ENCODE peak calls at places on chromosomes 12 and 14, in ten cellular contexts. O, E, A, X, M, K, N, H, R and C are unnamed samples.

GRCh38 chr12:107377596-107378385 is 284.4 kb upstream of the CRY1 start:
- DNase-seq in R (no peak), X (no peak), A (no peak), E (no peak), O (peak; percentile 40), K (no peak), N (no peak), H (no peak), M (no peak), C (no peak)

GRCh38 chr12:110742718-110743570 is at the start of gene PPP1CC:
- DNase-seq in R (peak; percentile 87), K (peak; percentile 89), M (peak; percentile 95), E (peak; percentile 95), N (peak; percentile 96), X (peak; percentile 79), A (peak; percentile 99), O (peak; percentile 94), H (peak; percentile 98), C (peak; percentile 91)

GRCh38 chr12:41514907-41515306 is 326.8 kb downstream of the PDZRN4 start:
- DNase-seq in N (peak; percentile 4), A (no peak), E (no peak), H (no peak), X (peak; percentile 2), R (no peak), O (no peak), M (no peak), K (no peak), C (no peak)

GRCh38 chr14:96632363-96632758 is 130.2 kb downstream of the PAPOLA start:
- DNase-seq in M (no peak), R (no peak), N (no peak), K (no peak), A (no peak), O (no peak), E (no peak), X (no peak), H (no peak), C (no peak)

GRCh38 chr14:88791629-88792571 is 853 bp downstream of the EML5 start:
- DNase-seq in H (peak; percentile 15), M (no peak), N (no peak), K (no peak), A (peak; percentile 11), O (no peak), E (no peak), R (peak; percentile 5), X (no peak), C (no peak)

GRCh38 chr14:85024931-85025330 is 505.0 kb upstream of the FLRT2 start:
- DNase-seq in E (no peak), K (no peak), M (no peak), O (peak; percentile 9), H (no peak), A (no peak), X (no peak), N (peak; percentile 3), R (no peak), C (no peak)

GRCh38 chr14:62156052-62156451 is 393.8 kb downstream of the SNAPC1 start:
- DNase-seq in H (no peak), X (no peak), O (no peak), M (no peak), N (no peak), E (no peak), K (no peak), R (no peak), A (no peak), C (no peak)

GRCh38 chr14:74613211-74613914 is 1.3 kb upstream of the LTBP2 start:
- DNase-seq in R (no peak), O (no peak), K (no peak), M (no peak), H (no peak), E (no peak), N (no peak), X (no peak), A (no peak), C (no peak)

GRCh38 chr12:53981652-53982565 is 3.0 kb upstream of the HOXC10 start:
- DNase-seq in O (peak; percentile 71), X (no peak), N (no peak), H (no peak), K (no peak), R (no peak), E (no peak), A (no peak), M (no peak), C (no peak)
- H3K4me3 ChIP-seq in O (peak overlapping the region; percentile 80), X (no peak overlapping the region), N (no peak overlapping the region), H (no peak overlapping the region), K (no peak overlapping the region), R (no peak overlapping the region), E (no peak overlapping the region), A (peak overlapping the region; percentile 52), M (no peak overlapping the region), C (no peak overlapping the region)

GRCh38 chr14:60488175-60488574 is 2.3 kb upstream of the C14orf39 start:
- DNase-seq in H (no peak), O (no peak), N (no peak), X (no peak), R (no peak), E (no peak), K (no peak), A (peak; percentile 18), M (no peak), C (no peak)

GRCh38 chr14:60487211-60487610 is 1.3 kb upstream of the C14orf39 start:
- DNase-seq in H (no peak), K (no peak), M (no peak), X (no peak), A (no peak), O (no peak), N (no peak), E (no peak), R (no peak), C (no peak)

GRCh38 chr14:60482743-60483142 is 3.1 kb downstream of the C14orf39 start:
- DNase-seq in M (no peak), O (no peak), X (peak; percentile 29), R (no peak), A (no peak), H (no peak), K (peak; percentile 44), E (peak; percentile 79), N (no peak), C (no peak)

GRCh38 chr14:60485057-60485599 is 735 bp downstream of the C14orf39 start:
- DNase-seq in E (no peak), X (no peak), R (no peak), M (no peak), O (no peak), H (no peak), N (no peak), K (no peak), A (no peak), C (no peak)

DNA sequence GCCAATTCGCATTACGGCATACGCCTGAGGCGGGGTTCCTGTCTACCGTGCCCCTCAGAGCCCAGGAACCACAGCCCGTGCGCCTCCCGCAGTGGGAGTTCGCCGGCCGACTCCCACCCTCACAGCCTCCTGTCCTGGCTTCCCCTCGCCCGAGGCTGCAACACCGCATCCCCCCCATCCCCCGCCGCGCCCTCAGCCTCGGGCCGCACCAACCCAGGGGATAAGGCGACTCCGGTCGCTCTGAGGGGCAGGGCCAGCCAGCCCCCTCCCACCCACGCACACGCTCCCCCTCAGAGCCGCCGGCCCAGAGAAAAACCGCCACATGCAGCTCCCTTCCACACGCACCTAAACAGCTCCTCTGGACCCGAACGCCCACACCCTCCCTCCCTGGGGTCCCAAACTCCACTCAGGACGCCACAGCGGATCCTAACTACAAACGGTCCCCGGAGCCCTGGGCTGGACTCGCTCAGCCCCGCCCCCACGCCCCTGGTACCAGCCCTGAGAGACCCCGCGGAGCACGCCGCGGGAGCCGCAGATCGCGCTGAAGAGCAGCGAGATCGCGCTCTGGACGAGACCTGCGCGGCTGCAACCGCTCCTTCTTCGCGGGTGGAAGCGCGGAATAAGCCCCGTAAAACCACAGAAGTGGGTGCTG is at the start of gene C14orf39:
- DNase-seq in E (peak; percentile 46), R (no peak), M (no peak), X (no peak), H (peak; percentile 76), O (no peak), N (peak; percentile 22), K (peak; percentile 65), A (peak; percentile 9), C (peak; percentile 85)
- H3K4me3 ChIP-seq in E (peak within 1 kb of the TSS; percentile 51), R (no peak within 1 kb of the TSS), M (peak within 1 kb of the TSS; percentile 17), X (no peak within 1 kb of the TSS), H (peak within 1 kb of the TSS; percentile 38), O (peak within 1 kb of the TSS; percentile 21), N (peak within 1 kb of the TSS; percentile 56), K (peak within 1 kb of the TSS; percentile 82), A (peak within 1 kb of the TSS; percentile 76), C (peak within 1 kb of the TSS; percentile 67)

GRCh38 chr14:50794063-50794645 is 36.8 kb downstream of the NIN start:
- DNase-seq in H (no peak), R (no peak), O (no peak), K (no peak), N (no peak), M (no peak), X (no peak), E (no peak), A (no peak), C (no peak)

GRCh38 chr14:50791201-50791600 is 39.8 kb downstream of the NIN start:
- DNase-seq in A (no peak), N (no peak), H (no peak), E (no peak), R (no peak), M (no peak), X (no peak), K (no peak), O (no peak), C (no peak)

GRCh38 chr14:50792634-50793068 is 38.3 kb downstream of the NIN start:
- DNase-seq in R (no peak), N (no peak), X (no peak), O (no peak), H (no peak), K (no peak), E (no peak), M (no peak), A (no peak), C (no peak)

GRCh38 chr14:50792058-50792477 is 38.9 kb downstream of the NIN start:
- DNase-seq in N (peak; percentile 50), R (no peak), O (no peak), E (no peak), A (no peak), H (no peak), M (no peak), K (no peak), X (no peak), C (peak; percentile 61)

DNA sequence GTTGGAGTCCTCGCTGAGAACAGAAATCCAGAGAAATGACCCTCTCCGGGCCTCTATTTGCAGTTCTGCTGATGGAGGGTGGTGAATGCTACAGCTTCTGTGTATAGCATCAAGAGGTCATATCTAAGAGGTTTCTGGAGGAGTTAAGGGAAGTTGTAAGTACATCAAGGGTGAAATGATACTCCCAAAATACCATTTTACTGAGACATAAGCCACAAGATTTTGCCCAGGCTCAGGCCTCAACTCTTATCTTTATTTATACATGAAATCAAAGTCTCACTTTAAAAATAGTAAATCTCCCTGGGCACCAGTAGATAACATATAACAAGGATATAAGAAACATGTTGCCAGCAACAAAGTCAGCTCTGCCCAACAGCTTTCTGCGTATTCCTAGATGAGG is 40.4 kb downstream of the NIN start:
- DNase-seq in H (no peak), E (no peak), X (no peak), N (peak; percentile 50), R (no peak), O (no peak), K (peak; percentile 70), A (peak; percentile 27), M (no peak), C (no peak)
- H3K4me3 ChIP-seq in H (no peak overlapping the region), E (no peak overlapping the region), X (no peak overlapping the region), N (no peak overlapping the region), R (no peak overlapping the region), O (no peak overlapping the region), K (no peak overlapping the region), A (no peak overlapping the region), M (no peak overlapping the region), C (no peak overlapping the region)

DNA sequence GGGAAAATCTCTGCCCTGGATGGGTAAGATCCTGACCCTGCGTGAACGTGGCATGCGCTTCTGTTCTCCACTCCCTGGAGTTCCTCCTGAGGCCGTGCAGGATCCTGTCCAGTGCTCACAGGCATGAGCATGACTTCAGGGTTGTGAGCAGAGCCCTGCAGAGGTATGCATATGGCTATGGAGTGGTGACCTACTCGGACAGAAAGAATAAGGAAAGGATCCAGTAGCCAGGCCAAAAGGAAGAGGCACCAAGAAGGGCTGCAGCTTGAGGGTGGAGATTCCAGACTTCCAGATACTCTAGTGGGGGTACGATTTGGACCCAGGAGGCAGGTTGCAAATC is 20.8 kb upstream of the CD27 start:
- DNase-seq in X (no peak), N (no peak), O (no peak), R (no peak), K (no peak), M (no peak), E (no peak), A (no peak), H (no peak), C (no peak)
- H3K4me3 ChIP-seq in X (no peak overlapping the region), N (no peak overlapping the region), O (no peak overlapping the region), R (no peak overlapping the region), K (no peak overlapping the region), M (no peak overlapping the region), E (no peak overlapping the region), A (no peak overlapping the region), H (no peak overlapping the region), C (no peak overlapping the region)